ENCODE peak calls at places on chromosome 16, in nine cellular contexts. L, I, H, G, M, Z, Y, F and W are unnamed samples.

GRCh38 chr16:24986512-24987303 is 28.5 kb downstream of the ARHGAP17 start:
- DNase-seq in I (no peak), Z (peak), M (no peak), F (peak), G (no peak), L (no peak), Y (peak), H (peak), W (no peak)

GRCh38 chr16:21194771-21195301 is 16.5 kb downstream of the ZP2 start:
- DNase-seq in Y (no peak), Z (peak), M (no peak), L (no peak), I (no peak), F (no peak), G (no peak), H (no peak), W (no peak)

GRCh38 chr16:28974007-28974436 is 556 bp upstream of the SPNS1 start:
- DNase-seq in H (peak), Y (peak), F (peak), G (no peak), Z (peak), M (no peak), I (no peak), L (no peak), W (no peak)

GRCh38 chr16:58494981-58495860 is 4.7 kb upstream of the NDRG4 start:
- DNase-seq in G (no peak), F (peak), Y (peak), Z (peak), I (peak), H (peak), M (peak), L (no peak), W (no peak)

GRCh38 chr16:58371841-58372240 is 20.4 kb upstream of the GINS3 start:
- DNase-seq in L (no peak), G (no peak), Y (no peak), I (no peak), F (no peak), H (no peak), M (no peak), Z (no peak), W (no peak)

GRCh38 chr16:14334366-14335105 is 263.4 kb downstream of the MRTFB start:
- DNase-seq in Y (no peak), G (no peak), H (no peak), L (no peak), I (no peak), Z (no peak), F (no peak), M (no peak), W (no peak)

GRCh38 chr16:73405851-73406250 is 357.9 kb upstream of the ZFHX3 start:
- DNase-seq in F (no peak), L (no peak), H (no peak), G (no peak), I (no peak), M (no peak), Z (no peak), Y (no peak), W (no peak)

GRCh38 chr16:11308493-11309283 is 27.6 kb upstream of the PRM1 start:
- DNase-seq in G (no peak), L (no peak), H (no peak), M (no peak), Z (no peak), Y (no peak), F (no peak), I (no peak), W (no peak)

GRCh38 chr16:21590791-21591190 is 8.6 kb upstream of the METTL9 start:
- DNase-seq in H (no peak), M (no peak), G (no peak), Z (no peak), I (no peak), F (no peak), L (no peak), Y (no peak), W (no peak)

GRCh38 chr16:72043539-72043938 is 10.8 kb upstream of the HP start:
- DNase-seq in G (no peak), Y (no peak), I (no peak), L (no peak), M (no peak), H (no peak), F (no peak), Z (no peak), W (no peak)

GRCh38 chr16:11871193-11871592 is 19.9 kb upstream of the RSL1D1 start:
- DNase-seq in H (no peak), Y (no peak), I (no peak), G (no peak), Z (peak), L (no peak), F (no peak), M (no peak), W (no peak)

GRCh38 chr16:57700801-57701551 is 6.4 kb downstream of the DRC7 start:
- DNase-seq in I (no peak), M (no peak), G (no peak), Z (no peak), H (no peak), Y (no peak), L (no peak), F (no peak), W (no peak)

GRCh38 chr16:2930236-2930635 is 18.5 kb downstream of the FLYWCH1 start:
- DNase-seq in L (no peak), F (no peak), Y (no peak), Z (no peak), M (no peak), G (no peak), H (no peak), I (no peak), W (no peak)

GRCh38 chr16:2776500-2777139 is 460 bp downstream of the ELOB start:
- DNase-seq in L (no peak), Z (no peak), H (no peak), M (no peak), G (no peak), Y (no peak), F (no peak), I (no peak), W (no peak)

GRCh38 chr16:10923650-10924214 is 18.5 kb downstream of the DEXI start:
- DNase-seq in F (peak), G (no peak), I (no peak), Y (no peak), Z (no peak), L (no peak), H (peak), M (peak), W (no peak)

GRCh38 chr16:21626659-21627277 is 25.6 kb downstream of the IGSF6 start:
- DNase-seq in Y (no peak), Z (peak), F (no peak), M (no peak), H (no peak), L (no peak), G (no peak), I (no peak), W (peak)

GRCh38 chr16:23079683-23080221 is 69.5 kb downstream of the USP31 start:
- DNase-seq in Y (no peak), I (no peak), F (no peak), H (no peak), M (no peak), Z (no peak), L (no peak), G (peak), W (no peak)

GRCh38 chr16:69885722-69886121 is 65.4 kb upstream of the CLEC18A start:
- DNase-seq in G (no peak), Y (no peak), L (no peak), H (no peak), Z (no peak), F (no peak), M (no peak), I (no peak), W (no peak)

GRCh38 chr16:61014869-61015268 is 1021.4 kb downstream of the CDH8 start:
- DNase-seq in F (no peak), H (no peak), Z (no peak), G (no peak), M (no peak), I (no peak), L (no peak), Y (no peak), W (no peak)

GRCh38 chr16:17529982-17530760 is 59.4 kb upstream of the XYLT1 start:
- DNase-seq in L (no peak), I (no peak), F (no peak), M (no peak), Y (no peak), H (no peak), G (no peak), Z (no peak), W (no peak)

GRCh38 chr16:89290472-89290871 is 73.0 kb downstream of the ZNF778 start:
- DNase-seq in F (no peak), Y (no peak), H (no peak), L (no peak), I (no peak), M (no peak), Z (no peak), G (no peak), W (no peak)

GRCh38 chr16:54027126-54027922 is 259.3 kb downstream of the IRX3 start:
- DNase-seq in Z (peak), H (no peak), Y (no peak), I (no peak), G (no peak), F (no peak), M (no peak), L (no peak), W (peak)

GRCh38 chr16:11781773-11782172 is 15.3 kb downstream of the ZC3H7A start:
- DNase-seq in H (no peak), M (peak), Y (no peak), I (no peak), L (no peak), Z (peak), G (peak), F (no peak), W (peak)

GRCh38 chr16:495127-495748 is 32.3 kb upstream of the CAPN15 start:
- DNase-seq in H (no peak), G (no peak), Z (peak), I (no peak), Y (peak), F (no peak), M (no peak), L (no peak), W (no peak)

GRCh38 chr16:87178177-87178863 is 138.9 kb downstream of the C16orf95 start:
- DNase-seq in M (no peak), L (no peak), I (no peak), Z (no peak), F (no peak), Y (no peak), H (no peak), G (no peak), W (no peak)

GRCh38 chr16:85819245-85819644 is 19.8 kb downstream of the COX4I1 start:
- DNase-seq in Z (peak), I (peak), F (peak), G (peak), L (peak), Y (peak), M (peak), H (peak), W (no peak)

GRCh38 chr16:80989801-80990200 is 16.9 kb downstream of the CMC2 start:
- DNase-seq in F (no peak), H (no peak), Z (no peak), G (no peak), L (no peak), M (no peak), I (no peak), Y (no peak), W (no peak)

GRCh38 chr16:2846511-2847310 is 11.3 kb downstream of the PRSS22 start:
- DNase-seq in H (no peak), I (no peak), Y (peak), G (no peak), M (no peak), L (no peak), F (no peak), Z (peak), W (no peak)

GRCh38 chr16:58464047-58464915 is 35.7 kb upstream of the NDRG4 start:
- DNase-seq in Z (no peak), H (peak), F (peak), G (no peak), M (no peak), I (no peak), Y (no peak), L (no peak), W (no peak)

GRCh38 chr16:23435500-23435899 is 17.5 kb downstream of the COG7 start:
- DNase-seq in I (peak), Y (peak), Z (peak), G (peak), M (no peak), L (peak), F (no peak), H (peak), W (no peak)

GRCh38 chr16:81471882-81472281 is 27.3 kb downstream of the CMIP start:
- DNase-seq in M (no peak), H (no peak), F (no peak), L (no peak), I (no peak), Z (no peak), G (no peak), Y (no peak), W (no peak)

GRCh38 chr16:4241601-4242270 is at the start of gene SRL:
- DNase-seq in F (no peak), Z (no peak), Y (no peak), H (peak), L (no peak), M (no peak), I (no peak), G (no peak), W (no peak)

GRCh38 chr16:4240624-4241023 is 1.3 kb downstream of the SRL start:
- DNase-seq in I (no peak), Y (no peak), Z (no peak), M (no peak), L (no peak), G (no peak), F (peak), H (peak), W (no peak)

GRCh38 chr16:4239682-4240175 is 2.2 kb downstream of the SRL start:
- DNase-seq in M (no peak), Z (no peak), H (no peak), G (no peak), F (no peak), I (no peak), L (no peak), Y (no peak), W (no peak)

GRCh38 chr16:4244254-4244812 is 2.5 kb upstream of the SRL start:
- DNase-seq in Z (no peak), Y (no peak), G (no peak), M (no peak), L (no peak), F (no peak), I (no peak), H (no peak), W (no peak)

GRCh38 chr16:4239020-4239419 is 2.9 kb downstream of the SRL start:
- DNase-seq in H (no peak), I (no peak), F (peak), Y (no peak), M (no peak), G (no peak), Z (no peak), L (no peak), W (no peak)
- H3K27ac ChIP-seq in H (peak), I (no peak), F (peak), Y (no peak), M (no peak), G (no peak), Z (no peak), L (no peak), W (no peak)

GRCh38 chr16:84315422-84315821 is 20.7 kb downstream of the WFDC1 start:
- DNase-seq in G (no peak), Z (no peak), F (no peak), M (no peak), H (no peak), L (no peak), I (no peak), Y (no peak), W (no peak)

GRCh38 chr16:84314373-84314772 is 19.7 kb downstream of the WFDC1 start:
- DNase-seq in M (no peak), Z (no peak), Y (no peak), L (no peak), G (no peak), H (no peak), I (no peak), F (no peak), W (no peak)

GRCh38 chr16:84312783-84313382 is 18.2 kb downstream of the WFDC1 start:
- DNase-seq in H (no peak), Z (no peak), G (peak), I (no peak), F (no peak), Y (no peak), M (no peak), L (no peak), W (no peak)

GRCh38 chr16:84314814-84315213 is 20.1 kb downstream of the WFDC1 start:
- DNase-seq in M (no peak), F (no peak), H (no peak), G (no peak), L (no peak), I (no peak), Y (no peak), Z (no peak), W (no peak)

DNA sequence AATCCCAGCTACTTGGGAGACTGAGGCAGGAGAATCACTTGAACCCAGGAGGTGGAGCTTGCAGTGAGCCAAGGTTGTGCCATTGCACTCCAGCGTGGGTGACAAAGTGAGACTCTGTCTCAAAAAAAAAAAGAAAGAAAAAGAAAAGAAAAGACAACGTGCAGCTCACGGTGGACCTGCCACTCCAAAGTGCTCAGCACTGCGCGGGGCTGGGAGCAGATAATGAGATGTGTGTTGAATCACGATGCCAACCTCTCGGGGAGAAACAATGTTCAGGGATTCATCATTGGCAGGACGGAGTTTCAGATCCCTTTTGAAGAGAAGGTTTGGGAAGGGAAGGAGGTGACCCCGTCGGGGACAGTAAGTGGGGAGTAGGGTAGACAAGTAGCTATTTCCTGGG is 19.2 kb downstream of the WFDC1 start:
- DNase-seq in H (no peak), G (no peak), L (no peak), I (no peak), F (no peak), Y (no peak), M (no peak), Z (no peak), W (no peak)
- H3K27ac ChIP-seq in H (no peak), G (no peak), L (no peak), I (no peak), F (no peak), Y (no peak), M (no peak), Z (no peak), W (no peak)

GRCh38 chr16:30357085-30357714 is 2.1 kb upstream of the CD2BP2 start:
- DNase-seq in H (no peak), I (no peak), F (no peak), G (no peak), M (no peak), Z (no peak), Y (no peak), L (no peak), W (no peak)
- H3K27ac ChIP-seq in H (no peak), I (peak), F (no peak), G (no peak), M (peak), Z (no peak), Y (no peak), L (no peak), W (no peak)

GRCh38 chr16:75497558-75497957 is 2.3 kb upstream of the CHST6 start:
- DNase-seq in Y (no peak), L (no peak), H (no peak), Z (peak), F (no peak), I (no peak), M (no peak), G (no peak), W (no peak)
- H3K27ac ChIP-seq in Y (no peak), L (no peak), H (no peak), Z (no peak), F (no peak), I (no peak), M (no peak), G (no peak), W (no peak)

DNA sequence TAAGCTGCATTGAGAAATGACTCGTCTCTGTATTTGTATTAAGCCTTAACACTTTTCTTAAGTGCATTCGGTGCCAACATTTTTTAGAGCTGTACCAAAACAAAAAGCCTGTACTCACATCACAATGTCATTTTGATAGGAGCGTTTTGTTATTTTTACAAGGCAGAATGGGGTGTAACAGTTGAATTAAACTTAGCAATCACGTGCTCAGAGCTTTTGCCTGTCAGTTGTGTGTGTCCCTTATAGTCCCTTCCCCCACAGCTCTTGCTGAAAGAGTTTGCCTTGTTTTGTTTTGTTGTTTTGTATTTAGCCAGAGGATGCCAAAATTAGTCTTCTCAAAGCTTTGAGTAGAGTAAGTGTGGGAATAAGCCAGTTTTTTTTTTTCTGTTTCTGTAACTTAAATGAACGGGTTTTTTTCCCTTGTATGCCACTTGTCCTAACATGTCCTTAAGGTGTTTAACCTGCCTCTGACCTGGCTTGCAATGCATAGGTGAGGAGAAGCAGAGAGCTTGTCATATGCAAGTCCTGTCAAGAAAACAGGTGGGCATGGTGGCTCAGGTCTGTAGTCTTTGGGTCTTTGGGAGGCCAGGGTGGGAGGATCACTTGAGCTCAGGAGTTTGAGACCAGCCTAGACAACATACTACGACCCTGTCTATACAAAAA is 4.6 kb upstream of the MAPK8IP3 start:
- DNase-seq in H (no peak), F (no peak), Y (no peak), G (no peak), M (no peak), Z (no peak), L (no peak), I (no peak), W (peak)
- H3K27ac ChIP-seq in H (no peak), F (no peak), Y (no peak), G (peak), M (no peak), Z (no peak), L (no peak), I (no peak), W (peak)

GRCh38 chr16:75105306-75106061 is 11.1 kb downstream of the LDHD start:
- DNase-seq in Y (no peak), F (peak), I (no peak), L (no peak), G (no peak), M (peak), H (peak), Z (no peak), W (no peak)

GRCh38 chr16:75106351-75107274 is 10.0 kb downstream of the LDHD start:
- DNase-seq in F (no peak), Y (no peak), L (no peak), M (no peak), G (no peak), H (no peak), I (no peak), Z (no peak), W (no peak)

GRCh38 chr16:75102595-75102994 is 14.0 kb downstream of the LDHD start:
- DNase-seq in Y (no peak), M (no peak), Z (no peak), I (no peak), G (no peak), L (no peak), H (no peak), F (no peak), W (no peak)

GRCh38 chr16:75103994-75104393 is 12.6 kb downstream of the LDHD start:
- DNase-seq in L (no peak), I (no peak), Y (no peak), F (no peak), G (no peak), Z (no peak), H (no peak), M (no peak), W (no peak)

GRCh38 chr16:75104836-75105235 is 11.7 kb downstream of the LDHD start:
- DNase-seq in G (no peak), Z (no peak), F (no peak), I (no peak), Y (no peak), M (no peak), H (no peak), L (no peak), W (no peak)
- H3K27ac ChIP-seq in G (no peak), Z (no peak), F (peak), I (no peak), Y (no peak), M (peak), H (peak), L (no peak), W (no peak)

GRCh38 chr16:79713609-79714309 is 113.2 kb upstream of the MAF start:
- DNase-seq in F (no peak), Y (no peak), Z (no peak), H (no peak), G (no peak), I (no peak), L (no peak), M (no peak), W (no peak)

GRCh38 chr16:79717324-79717848 is 116.8 kb upstream of the MAF start:
- DNase-seq in L (no peak), G (no peak), F (no peak), H (no peak), I (no peak), Z (no peak), Y (no peak), M (no peak), W (no peak)

GRCh38 chr16:79716645-79717323 is 116.2 kb upstream of the MAF start:
- DNase-seq in I (no peak), Z (no peak), G (no peak), M (no peak), Y (no peak), F (no peak), L (no peak), H (no peak), W (no peak)

GRCh38 chr16:79714440-79714839 is 113.9 kb upstream of the MAF start:
- DNase-seq in M (no peak), G (no peak), I (no peak), Y (no peak), Z (no peak), L (no peak), F (no peak), H (no peak), W (no peak)

GRCh38 chr16:79715088-79715487 is 114.6 kb upstream of the MAF start:
- DNase-seq in M (no peak), F (no peak), Y (no peak), H (no peak), G (no peak), Z (no peak), I (no peak), L (no peak), W (no peak)
- H3K27ac ChIP-seq in M (no peak), F (no peak), Y (no peak), H (no peak), G (peak), Z (no peak), I (no peak), L (no peak), W (no peak)